ENCODE peak calls at places on chromosome 5, in ten cellular contexts. One of them, this sample, is unnamed.

GRCh38 chr5:159107308-159107707 is 7.6 kb upstream of the EBF1 start:
- DNase-seq in upper lobe of right lung: no peak
- DNase-seq in brain microvascular endothelial cell: no peak
- DNase-seq in transverse colon: no peak
- DNase-seq in CD4-positive, alpha-beta T cell: no peak
- DNase-seq in nephron progenitor cell: no peak
- DNase-seq in fibroblast of pulmonary artery: no peak
- DNase-seq in endodermal cell: no peak
- DNase-seq in AG09309: no peak
- DNase-seq in GM23338: no peak
- DNase-seq in this sample: no peak

GRCh38 chr5:66818935-66819328 is 222.7 kb downstream of the MAST4 start:
- DNase-seq in upper lobe of right lung: no peak
- DNase-seq in brain microvascular endothelial cell: no peak
- DNase-seq in transverse colon: no peak
- DNase-seq in CD4-positive, alpha-beta T cell: no peak
- DNase-seq in nephron progenitor cell: no peak
- DNase-seq in fibroblast of pulmonary artery: no peak
- DNase-seq in endodermal cell: no peak
- DNase-seq in AG09309: no peak
- DNase-seq in GM23338: no peak
- DNase-seq in this sample: no peak

GRCh38 chr5:119323630-119324000 is 32.2 kb upstream of the TNFAIP8 start:
- DNase-seq in upper lobe of right lung: no peak
- DNase-seq in brain microvascular endothelial cell: no peak
- DNase-seq in transverse colon: no peak
- DNase-seq in CD4-positive, alpha-beta T cell: no peak
- DNase-seq in nephron progenitor cell: no peak
- DNase-seq in fibroblast of pulmonary artery: peak
- DNase-seq in endodermal cell: no peak
- DNase-seq in AG09309: no peak
- DNase-seq in GM23338: no peak
- DNase-seq in this sample: no peak

GRCh38 chr5:1761453-1761755 is 38.2 kb downstream of the MRPL36 start:
- DNase-seq in upper lobe of right lung: peak
- DNase-seq in brain microvascular endothelial cell: no peak
- DNase-seq in transverse colon: no peak
- DNase-seq in CD4-positive, alpha-beta T cell: no peak
- DNase-seq in nephron progenitor cell: no peak
- DNase-seq in fibroblast of pulmonary artery: no peak
- DNase-seq in endodermal cell: no peak
- DNase-seq in AG09309: no peak
- DNase-seq in GM23338: no peak
- DNase-seq in this sample: peak

GRCh38 chr5:6576861-6577501 is 55.9 kb downstream of the NSUN2 start:
- DNase-seq in upper lobe of right lung: no peak
- DNase-seq in brain microvascular endothelial cell: peak
- DNase-seq in transverse colon: no peak
- DNase-seq in CD4-positive, alpha-beta T cell: no peak
- DNase-seq in nephron progenitor cell: no peak
- DNase-seq in fibroblast of pulmonary artery: peak
- DNase-seq in endodermal cell: peak
- DNase-seq in AG09309: peak
- DNase-seq in GM23338: peak
- DNase-seq in this sample: peak

GRCh38 chr5:126847318-126848221 is 70.6 kb downstream of the LMNB1 start:
- DNase-seq in upper lobe of right lung: no peak
- DNase-seq in brain microvascular endothelial cell: no peak
- DNase-seq in transverse colon: no peak
- DNase-seq in CD4-positive, alpha-beta T cell: no peak
- DNase-seq in nephron progenitor cell: no peak
- DNase-seq in fibroblast of pulmonary artery: no peak
- DNase-seq in endodermal cell: peak
- DNase-seq in AG09309: no peak
- DNase-seq in GM23338: no peak
- DNase-seq in this sample: no peak

GRCh38 chr5:54415147-54415546 is 40.4 kb upstream of the HSPB3 start:
- DNase-seq in upper lobe of right lung: no peak
- DNase-seq in brain microvascular endothelial cell: no peak
- DNase-seq in transverse colon: peak
- DNase-seq in CD4-positive, alpha-beta T cell: no peak
- DNase-seq in nephron progenitor cell: no peak
- DNase-seq in fibroblast of pulmonary artery: no peak
- DNase-seq in endodermal cell: no peak
- DNase-seq in AG09309: no peak
- DNase-seq in GM23338: no peak
- DNase-seq in this sample: no peak

GRCh38 chr5:6545770-6546690 is 86.8 kb downstream of the NSUN2 start:
- DNase-seq in upper lobe of right lung: no peak
- DNase-seq in brain microvascular endothelial cell: no peak
- DNase-seq in transverse colon: no peak
- DNase-seq in CD4-positive, alpha-beta T cell: no peak
- DNase-seq in nephron progenitor cell: no peak
- DNase-seq in fibroblast of pulmonary artery: no peak
- DNase-seq in endodermal cell: peak
- DNase-seq in AG09309: no peak
- DNase-seq in GM23338: no peak
- DNase-seq in this sample: peak

GRCh38 chr5:141853895-141854626 is 24.1 kb downstream of the PCDH1 start:
- DNase-seq in upper lobe of right lung: no peak
- DNase-seq in brain microvascular endothelial cell: no peak
- DNase-seq in transverse colon: no peak
- DNase-seq in CD4-positive, alpha-beta T cell: no peak
- DNase-seq in nephron progenitor cell: no peak
- DNase-seq in fibroblast of pulmonary artery: no peak
- DNase-seq in endodermal cell: peak
- DNase-seq in AG09309: no peak
- DNase-seq in GM23338: peak
- DNase-seq in this sample: no peak

GRCh38 chr5:33160871-33161270 is 279.9 kb upstream of the TARS1 start:
- DNase-seq in upper lobe of right lung: no peak
- DNase-seq in brain microvascular endothelial cell: no peak
- DNase-seq in transverse colon: no peak
- DNase-seq in CD4-positive, alpha-beta T cell: no peak
- DNase-seq in nephron progenitor cell: no peak
- DNase-seq in fibroblast of pulmonary artery: no peak
- DNase-seq in endodermal cell: no peak
- DNase-seq in AG09309: no peak
- DNase-seq in GM23338: peak
- DNase-seq in this sample: no peak

GRCh38 chr5:666816-667498 is 26.2 kb downstream of the TPPP start:
- DNase-seq in upper lobe of right lung: no peak
- DNase-seq in brain microvascular endothelial cell: no peak
- DNase-seq in transverse colon: no peak
- DNase-seq in CD4-positive, alpha-beta T cell: no peak
- DNase-seq in nephron progenitor cell: no peak
- DNase-seq in fibroblast of pulmonary artery: no peak
- DNase-seq in endodermal cell: no peak
- DNase-seq in AG09309: no peak
- DNase-seq in GM23338: no peak
- DNase-seq in this sample: no peak

GRCh38 chr5:36177715-36178556 is 26.0 kb downstream of the SKP2 start:
- DNase-seq in upper lobe of right lung: no peak
- DNase-seq in brain microvascular endothelial cell: peak
- DNase-seq in transverse colon: no peak
- DNase-seq in CD4-positive, alpha-beta T cell: no peak
- DNase-seq in nephron progenitor cell: no peak
- DNase-seq in fibroblast of pulmonary artery: peak
- DNase-seq in endodermal cell: no peak
- DNase-seq in AG09309: no peak
- DNase-seq in GM23338: peak
- DNase-seq in this sample: no peak

GRCh38 chr5:1105350-1106265 is 6.3 kb downstream of the SLC12A7 start:
- DNase-seq in upper lobe of right lung: no peak
- DNase-seq in brain microvascular endothelial cell: no peak
- DNase-seq in transverse colon: peak
- DNase-seq in CD4-positive, alpha-beta T cell: peak
- DNase-seq in nephron progenitor cell: no peak
- DNase-seq in fibroblast of pulmonary artery: no peak
- DNase-seq in endodermal cell: no peak
- DNase-seq in AG09309: no peak
- DNase-seq in GM23338: no peak
- DNase-seq in this sample: no peak

GRCh38 chr5:33743089-33743488 is 148.7 kb downstream of the ADAMTS12 start:
- DNase-seq in upper lobe of right lung: no peak
- DNase-seq in brain microvascular endothelial cell: no peak
- DNase-seq in transverse colon: no peak
- DNase-seq in CD4-positive, alpha-beta T cell: no peak
- DNase-seq in nephron progenitor cell: no peak
- DNase-seq in fibroblast of pulmonary artery: no peak
- DNase-seq in endodermal cell: no peak
- DNase-seq in AG09309: no peak
- DNase-seq in GM23338: no peak
- DNase-seq in this sample: no peak

DNA sequence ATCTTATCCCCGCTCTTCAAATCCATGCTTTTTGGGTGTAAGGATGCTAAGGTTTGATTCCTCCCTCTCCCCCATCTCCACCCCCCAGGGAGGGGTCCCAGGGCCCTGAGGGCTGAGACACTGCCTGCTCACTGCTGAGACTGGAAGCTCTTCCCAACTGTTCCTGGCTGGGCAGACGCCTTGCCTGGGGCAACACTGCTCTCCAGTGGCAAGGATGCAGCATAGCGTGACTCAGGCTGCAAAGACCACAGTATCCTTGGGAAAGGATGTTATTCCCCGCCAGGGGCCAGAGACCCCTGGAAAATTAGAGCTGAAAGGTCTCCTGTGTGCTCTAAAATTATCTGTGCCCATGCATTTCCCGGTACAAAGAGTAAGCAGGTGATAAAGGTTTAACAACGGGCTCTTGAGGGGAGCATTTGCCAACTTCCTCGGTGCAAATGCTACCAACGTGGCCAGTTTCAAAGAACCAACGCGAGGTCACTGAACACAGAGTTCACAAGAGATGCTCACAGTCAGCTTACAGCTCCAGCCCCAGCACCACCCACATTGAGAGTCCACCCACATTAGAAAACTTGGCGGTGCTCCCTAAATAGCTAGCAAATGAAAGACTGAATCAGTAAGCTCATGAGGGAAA is 271.9 kb downstream of the NSG2 start:
- DNase-seq in upper lobe of right lung: peak
- DNase-seq in brain microvascular endothelial cell: peak
- DNase-seq in transverse colon: no peak
- DNase-seq in CD4-positive, alpha-beta T cell: no peak
- DNase-seq in nephron progenitor cell: peak
- DNase-seq in fibroblast of pulmonary artery: peak
- DNase-seq in endodermal cell: peak
- DNase-seq in AG09309: no peak
- DNase-seq in GM23338: peak
- DNase-seq in this sample: no peak
- TF ChIP-seq CTCF in upper lobe of right lung: peak
- TF ChIP-seq CTCF in brain microvascular endothelial cell: peak
- TF ChIP-seq CTCF in transverse colon: peak
- TF ChIP-seq CTCF in CD4-positive, alpha-beta T cell: no peak
- TF ChIP-seq CTCF in nephron progenitor cell: peak
- TF ChIP-seq CTCF in fibroblast of pulmonary artery: peak
- TF ChIP-seq CTCF in endodermal cell: peak
- TF ChIP-seq CTCF in AG09309: peak
- TF ChIP-seq CTCF in GM23338: peak
- TF ChIP-seq CTCF in this sample: peak

GRCh38 chr5:139268364-139269202 is 25.0 kb upstream of the MATR3 start:
- DNase-seq in upper lobe of right lung: no peak
- DNase-seq in brain microvascular endothelial cell: no peak
- DNase-seq in transverse colon: no peak
- DNase-seq in CD4-positive, alpha-beta T cell: no peak
- DNase-seq in nephron progenitor cell: no peak
- DNase-seq in fibroblast of pulmonary artery: peak
- DNase-seq in endodermal cell: no peak
- DNase-seq in AG09309: no peak
- DNase-seq in GM23338: no peak
- DNase-seq in this sample: no peak
- TF ChIP-seq CTCF in upper lobe of right lung: peak
- TF ChIP-seq CTCF in brain microvascular endothelial cell: peak
- TF ChIP-seq CTCF in transverse colon: no peak
- TF ChIP-seq CTCF in CD4-positive, alpha-beta T cell: no peak
- TF ChIP-seq CTCF in nephron progenitor cell: no peak
- TF ChIP-seq CTCF in fibroblast of pulmonary artery: peak
- TF ChIP-seq CTCF in endodermal cell: peak
- TF ChIP-seq CTCF in AG09309: no peak
- TF ChIP-seq CTCF in GM23338: peak
- TF ChIP-seq CTCF in this sample: no peak

GRCh38 chr5:107377277-107377609 is 293.5 kb downstream of the EFNA5 start:
- DNase-seq in upper lobe of right lung: no peak
- DNase-seq in brain microvascular endothelial cell: no peak
- DNase-seq in transverse colon: no peak
- DNase-seq in CD4-positive, alpha-beta T cell: no peak
- DNase-seq in nephron progenitor cell: no peak
- DNase-seq in fibroblast of pulmonary artery: no peak
- DNase-seq in endodermal cell: no peak
- DNase-seq in AG09309: no peak
- DNase-seq in GM23338: no peak
- DNase-seq in this sample: no peak
- TF ChIP-seq CTCF in upper lobe of right lung: no peak
- TF ChIP-seq CTCF in brain microvascular endothelial cell: no peak
- TF ChIP-seq CTCF in transverse colon: no peak
- TF ChIP-seq CTCF in CD4-positive, alpha-beta T cell: no peak
- TF ChIP-seq CTCF in nephron progenitor cell: no peak
- TF ChIP-seq CTCF in fibroblast of pulmonary artery: no peak
- TF ChIP-seq CTCF in endodermal cell: no peak
- TF ChIP-seq CTCF in AG09309: no peak
- TF ChIP-seq CTCF in GM23338: no peak
- TF ChIP-seq CTCF in this sample: no peak

GRCh38 chr5:177362102-177362868 is 4.6 kb downstream of the RGS14 start:
- DNase-seq in upper lobe of right lung: no peak
- DNase-seq in brain microvascular endothelial cell: no peak
- DNase-seq in transverse colon: no peak
- DNase-seq in CD4-positive, alpha-beta T cell: peak
- DNase-seq in nephron progenitor cell: no peak
- DNase-seq in fibroblast of pulmonary artery: no peak
- DNase-seq in endodermal cell: peak
- DNase-seq in AG09309: no peak
- DNase-seq in GM23338: peak
- DNase-seq in this sample: no peak

GRCh38 chr5:177363565-177363964 is 5.8 kb downstream of the RGS14 start:
- DNase-seq in upper lobe of right lung: no peak
- DNase-seq in brain microvascular endothelial cell: no peak
- DNase-seq in transverse colon: no peak
- DNase-seq in CD4-positive, alpha-beta T cell: no peak
- DNase-seq in nephron progenitor cell: no peak
- DNase-seq in fibroblast of pulmonary artery: no peak
- DNase-seq in endodermal cell: no peak
- DNase-seq in AG09309: no peak
- DNase-seq in GM23338: no peak
- DNase-seq in this sample: no peak

GRCh38 chr5:177359860-177360259 is 2.1 kb downstream of the RGS14 start:
- DNase-seq in upper lobe of right lung: no peak
- DNase-seq in brain microvascular endothelial cell: no peak
- DNase-seq in transverse colon: no peak
- DNase-seq in CD4-positive, alpha-beta T cell: no peak
- DNase-seq in nephron progenitor cell: no peak
- DNase-seq in fibroblast of pulmonary artery: no peak
- DNase-seq in endodermal cell: no peak
- DNase-seq in AG09309: no peak
- DNase-seq in GM23338: no peak
- DNase-seq in this sample: no peak

GRCh38 chr5:177362871-177363507 is 5.3 kb downstream of the RGS14 start:
- DNase-seq in upper lobe of right lung: peak
- DNase-seq in brain microvascular endothelial cell: no peak
- DNase-seq in transverse colon: peak
- DNase-seq in CD4-positive, alpha-beta T cell: peak
- DNase-seq in nephron progenitor cell: peak
- DNase-seq in fibroblast of pulmonary artery: peak
- DNase-seq in endodermal cell: peak
- DNase-seq in AG09309: no peak
- DNase-seq in GM23338: peak
- DNase-seq in this sample: no peak

GRCh38 chr5:177361418-177362101 is 3.8 kb downstream of the RGS14 start:
- DNase-seq in upper lobe of right lung: no peak
- DNase-seq in brain microvascular endothelial cell: no peak
- DNase-seq in transverse colon: no peak
- DNase-seq in CD4-positive, alpha-beta T cell: no peak
- DNase-seq in nephron progenitor cell: no peak
- DNase-seq in fibroblast of pulmonary artery: no peak
- DNase-seq in endodermal cell: peak
- DNase-seq in AG09309: no peak
- DNase-seq in GM23338: peak
- DNase-seq in this sample: no peak
- TF ChIP-seq CTCF in upper lobe of right lung: no peak
- TF ChIP-seq CTCF in brain microvascular endothelial cell: no peak
- TF ChIP-seq CTCF in transverse colon: no peak
- TF ChIP-seq CTCF in CD4-positive, alpha-beta T cell: no peak
- TF ChIP-seq CTCF in nephron progenitor cell: no peak
- TF ChIP-seq CTCF in fibroblast of pulmonary artery: no peak
- TF ChIP-seq CTCF in endodermal cell: no peak
- TF ChIP-seq CTCF in AG09309: no peak
- TF ChIP-seq CTCF in GM23338: no peak
- TF ChIP-seq CTCF in this sample: no peak

This sample was measured in type B pancreatic cell.